ENCODE peak calls at places on chromosomes 2 and 18, in six cellular contexts. One of them, this sample, is unnamed.

GRCh38 chr2:162091325-162092007 is 17.5 kb upstream of the DPP4 start:
- DNase-seq in IMR-90: peak
- DNase-seq in HL-60: no peak
- DNase-seq in cardiac fibroblast: no peak
- DNase-seq in GM23338: peak
- DNase-seq in fibroblast of lung: no peak
- DNase-seq in this sample: peak

GRCh38 chr2:170711774-170712652 is 3.1 kb upstream of the SP5 start:
- DNase-seq in IMR-90: no peak
- DNase-seq in HL-60: no peak
- DNase-seq in cardiac fibroblast: no peak
- DNase-seq in GM23338: peak
- DNase-seq in fibroblast of lung: no peak
- DNase-seq in this sample: no peak

GRCh38 chr18:47262397-47263196 is 11.1 kb upstream of the SKOR2 start:
- DNase-seq in IMR-90: no peak
- DNase-seq in HL-60: no peak
- DNase-seq in cardiac fibroblast: no peak
- DNase-seq in GM23338: peak
- DNase-seq in fibroblast of lung: no peak
- DNase-seq in this sample: no peak

GRCh38 chr2:16756831-16757644 is 91.4 kb upstream of the CYRIA start:
- DNase-seq in IMR-90: peak
- DNase-seq in HL-60: peak
- DNase-seq in cardiac fibroblast: peak
- DNase-seq in GM23338: peak
- DNase-seq in fibroblast of lung: peak
- DNase-seq in this sample: peak

GRCh38 chr2:107808986-107809385 is 17.7 kb upstream of the RGPD4 start:
- DNase-seq in IMR-90: no peak
- DNase-seq in HL-60: no peak
- DNase-seq in cardiac fibroblast: no peak
- DNase-seq in GM23338: no peak
- DNase-seq in fibroblast of lung: peak
- DNase-seq in this sample: no peak

GRCh38 chr2:72208225-72208624 is 60.6 kb upstream of the CYP26B1 start:
- DNase-seq in IMR-90: no peak
- DNase-seq in HL-60: no peak
- DNase-seq in cardiac fibroblast: no peak
- DNase-seq in GM23338: no peak
- DNase-seq in fibroblast of lung: no peak
- DNase-seq in this sample: no peak

GRCh38 chr18:48091869-48092497 is 161.5 kb upstream of the SMAD2 start:
- DNase-seq in IMR-90: no peak
- DNase-seq in HL-60: no peak
- DNase-seq in cardiac fibroblast: no peak
- DNase-seq in GM23338: no peak
- DNase-seq in fibroblast of lung: no peak
- DNase-seq in this sample: no peak

GRCh38 chr2:18213986-18214385 is 335.5 kb downstream of the KCNS3 start:
- DNase-seq in IMR-90: no peak
- DNase-seq in HL-60: no peak
- DNase-seq in cardiac fibroblast: no peak
- DNase-seq in GM23338: no peak
- DNase-seq in fibroblast of lung: no peak
- DNase-seq in this sample: no peak

GRCh38 chr18:48564139-48564538 is 25.3 kb downstream of the CTIF start:
- DNase-seq in IMR-90: no peak
- DNase-seq in HL-60: no peak
- DNase-seq in cardiac fibroblast: no peak
- DNase-seq in GM23338: no peak
- DNase-seq in fibroblast of lung: no peak
- DNase-seq in this sample: no peak

GRCh38 chr2:42569883-42570282 is 1.5 kb downstream of the MTA3 start:
- DNase-seq in IMR-90: no peak
- DNase-seq in HL-60: no peak
- DNase-seq in cardiac fibroblast: peak
- DNase-seq in GM23338: no peak
- DNase-seq in fibroblast of lung: no peak
- DNase-seq in this sample: no peak

GRCh38 chr2:171086352-171087290 is 74.1 kb downstream of the TLK1 start:
- DNase-seq in IMR-90: peak
- DNase-seq in HL-60: no peak
- DNase-seq in cardiac fibroblast: peak
- DNase-seq in GM23338: peak
- DNase-seq in fibroblast of lung: peak
- DNase-seq in this sample: peak

GRCh38 chr18:68428026-68428425 is 286.9 kb downstream of the TMX3 start:
- DNase-seq in IMR-90: peak
- DNase-seq in HL-60: no peak
- DNase-seq in cardiac fibroblast: peak
- DNase-seq in GM23338: no peak
- DNase-seq in fibroblast of lung: peak
- DNase-seq in this sample: no peak

GRCh38 chr2:237603718-237604362 is 13.3 kb upstream of the RAB17 start:
- DNase-seq in IMR-90: peak
- DNase-seq in HL-60: no peak
- DNase-seq in cardiac fibroblast: peak
- DNase-seq in GM23338: peak
- DNase-seq in fibroblast of lung: peak
- DNase-seq in this sample: no peak
- H3K4me3 ChIP-seq in IMR-90: no peak
- H3K4me3 ChIP-seq in HL-60: no peak
- H3K4me3 ChIP-seq in cardiac fibroblast: no peak
- H3K4me3 ChIP-seq in GM23338: no peak
- H3K4me3 ChIP-seq in fibroblast of lung: no peak
- H3K4me3 ChIP-seq in this sample: no peak

GRCh38 chr2:241030333-241030680 is 31.9 kb downstream of the SNED1 start:
- DNase-seq in IMR-90: no peak
- DNase-seq in HL-60: no peak
- DNase-seq in cardiac fibroblast: no peak
- DNase-seq in GM23338: no peak
- DNase-seq in fibroblast of lung: no peak
- DNase-seq in this sample: no peak
- H3K4me3 ChIP-seq in IMR-90: no peak
- H3K4me3 ChIP-seq in HL-60: no peak
- H3K4me3 ChIP-seq in cardiac fibroblast: no peak
- H3K4me3 ChIP-seq in GM23338: no peak
- H3K4me3 ChIP-seq in fibroblast of lung: no peak
- H3K4me3 ChIP-seq in this sample: no peak

GRCh38 chr18:70082430-70082829 is 123.1 kb downstream of the RTTN start:
- DNase-seq in IMR-90: no peak
- DNase-seq in HL-60: no peak
- DNase-seq in cardiac fibroblast: no peak
- DNase-seq in GM23338: no peak
- DNase-seq in fibroblast of lung: no peak
- DNase-seq in this sample: no peak

GRCh38 chr18:70086085-70086484 is 119.4 kb downstream of the RTTN start:
- DNase-seq in IMR-90: no peak
- DNase-seq in HL-60: no peak
- DNase-seq in cardiac fibroblast: no peak
- DNase-seq in GM23338: no peak
- DNase-seq in fibroblast of lung: no peak
- DNase-seq in this sample: no peak

GRCh38 chr18:70085641-70086040 is 119.8 kb downstream of the RTTN start:
- DNase-seq in IMR-90: no peak
- DNase-seq in HL-60: peak
- DNase-seq in cardiac fibroblast: no peak
- DNase-seq in GM23338: no peak
- DNase-seq in fibroblast of lung: no peak
- DNase-seq in this sample: no peak
- H3K4me3 ChIP-seq in IMR-90: no peak
- H3K4me3 ChIP-seq in HL-60: no peak
- H3K4me3 ChIP-seq in cardiac fibroblast: no peak
- H3K4me3 ChIP-seq in GM23338: no peak
- H3K4me3 ChIP-seq in fibroblast of lung: no peak
- H3K4me3 ChIP-seq in this sample: no peak

GRCh38 chr18:36415606-36416005 is 118.1 kb downstream of the FHOD3 start:
- DNase-seq in IMR-90: no peak
- DNase-seq in HL-60: no peak
- DNase-seq in cardiac fibroblast: peak
- DNase-seq in GM23338: no peak
- DNase-seq in fibroblast of lung: no peak
- DNase-seq in this sample: no peak

GRCh38 chr18:36410346-36410745 is 112.8 kb downstream of the FHOD3 start:
- DNase-seq in IMR-90: no peak
- DNase-seq in HL-60: no peak
- DNase-seq in cardiac fibroblast: no peak
- DNase-seq in GM23338: no peak
- DNase-seq in fibroblast of lung: no peak
- DNase-seq in this sample: no peak

GRCh38 chr18:36411745-36412168 is 114.2 kb downstream of the FHOD3 start:
- DNase-seq in IMR-90: peak
- DNase-seq in HL-60: no peak
- DNase-seq in cardiac fibroblast: peak
- DNase-seq in GM23338: peak
- DNase-seq in fibroblast of lung: peak
- DNase-seq in this sample: peak

GRCh38 chr18:36409779-36410178 is 112.3 kb downstream of the FHOD3 start:
- DNase-seq in IMR-90: no peak
- DNase-seq in HL-60: no peak
- DNase-seq in cardiac fibroblast: no peak
- DNase-seq in GM23338: no peak
- DNase-seq in fibroblast of lung: no peak
- DNase-seq in this sample: no peak

DNA sequence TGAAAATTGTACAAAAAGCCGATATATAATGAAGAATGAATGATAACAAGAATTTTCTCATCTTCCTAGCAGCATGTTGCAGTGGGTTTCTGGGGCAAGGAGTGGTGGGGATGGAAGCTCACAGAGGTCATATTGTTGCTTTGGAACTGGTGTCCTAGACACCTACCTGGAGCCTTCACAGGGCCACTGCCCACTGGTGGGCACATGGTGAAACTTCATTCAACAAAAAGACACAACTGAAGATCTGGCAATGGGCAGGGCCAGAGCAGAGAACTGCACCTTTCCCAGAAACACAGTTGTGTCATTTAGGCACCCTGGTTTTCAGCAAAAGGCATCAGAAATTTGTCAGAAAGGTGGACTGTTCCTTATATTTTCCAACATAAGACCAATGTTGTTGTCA is 115.3 kb downstream of the FHOD3 start:
- DNase-seq in IMR-90: no peak
- DNase-seq in HL-60: no peak
- DNase-seq in cardiac fibroblast: peak
- DNase-seq in GM23338: peak
- DNase-seq in fibroblast of lung: no peak
- DNase-seq in this sample: peak
- H3K4me3 ChIP-seq in IMR-90: no peak
- H3K4me3 ChIP-seq in HL-60: no peak
- H3K4me3 ChIP-seq in cardiac fibroblast: no peak
- H3K4me3 ChIP-seq in GM23338: no peak
- H3K4me3 ChIP-seq in fibroblast of lung: no peak
- H3K4me3 ChIP-seq in this sample: no peak

GRCh38 chr18:34647251-34647650 is 62.8 kb upstream of the DTNA start:
- DNase-seq in IMR-90: no peak
- DNase-seq in HL-60: no peak
- DNase-seq in cardiac fibroblast: no peak
- DNase-seq in GM23338: peak
- DNase-seq in fibroblast of lung: no peak
- DNase-seq in this sample: no peak
- H3K4me3 ChIP-seq in IMR-90: no peak
- H3K4me3 ChIP-seq in HL-60: no peak
- H3K4me3 ChIP-seq in cardiac fibroblast: no peak
- H3K4me3 ChIP-seq in GM23338: no peak
- H3K4me3 ChIP-seq in fibroblast of lung: no peak
- H3K4me3 ChIP-seq in this sample: no peak

This sample was measured in WERI-Rb-1.